ENCODE peak calls at places on chromosomes 2 and 18, in eight cellular contexts. One of them, this sample, is unnamed.

GRCh38 chr18:47461977-47462376 is 210.5 kb upstream of the SKOR2 start:
- DNase-seq in stimulated activated CD8-positive, alpha-beta memory T cell treated with anti-CD3 and anti-CD28 coated beads, Interleukin-2, amount 100 ng/mL, for 1 hour: no peak
- DNase-seq in EL: no peak
- DNase-seq in Calu3: no peak
- DNase-seq in G401: no peak
- DNase-seq in HTR-8/SVneo: no peak
- DNase-seq in C1 segment of cervical spinal cord: no peak
- DNase-seq in H9: no peak
- DNase-seq in this sample: no peak

GRCh38 chr2:127405252-127405605 is 13.0 kb upstream of the PROC start:
- DNase-seq in H9: no peak
- DNase-seq in C1 segment of cervical spinal cord: no peak
- DNase-seq in HTR-8/SVneo: no peak
- DNase-seq in Calu3: no peak
- DNase-seq in G401: no peak
- DNase-seq in stimulated activated CD8-positive, alpha-beta memory T cell treated with anti-CD3 and anti-CD28 coated beads, Interleukin-2, amount 100 ng/mL, for 1 hour: no peak
- DNase-seq in EL: no peak
- DNase-seq in this sample: no peak

GRCh38 chr18:47981320-47981719 is 50.9 kb upstream of the SMAD2 start:
- DNase-seq in C1 segment of cervical spinal cord: no peak
- DNase-seq in EL: no peak
- DNase-seq in Calu3: no peak
- DNase-seq in G401: no peak
- DNase-seq in stimulated activated CD8-positive, alpha-beta memory T cell treated with anti-CD3 and anti-CD28 coated beads, Interleukin-2, amount 100 ng/mL, for 1 hour: no peak
- DNase-seq in H9: no peak
- DNase-seq in HTR-8/SVneo: no peak
- DNase-seq in this sample: no peak

GRCh38 chr2:117942958-117943672 is 70.8 kb downstream of the CCDC93 start:
- DNase-seq in Calu3: no peak
- DNase-seq in H9: no peak
- DNase-seq in C1 segment of cervical spinal cord: no peak
- DNase-seq in HTR-8/SVneo: no peak
- DNase-seq in G401: no peak
- DNase-seq in EL: peak; percentile 81
- DNase-seq in stimulated activated CD8-positive, alpha-beta memory T cell treated with anti-CD3 and anti-CD28 coated beads, Interleukin-2, amount 100 ng/mL, for 1 hour: no peak
- DNase-seq in this sample: no peak

GRCh38 chr18:9530226-9531009 is 55.1 kb downstream of the RALBP1 start:
- DNase-seq in HTR-8/SVneo: no peak
- DNase-seq in stimulated activated CD8-positive, alpha-beta memory T cell treated with anti-CD3 and anti-CD28 coated beads, Interleukin-2, amount 100 ng/mL, for 1 hour: no peak
- DNase-seq in G401: no peak
- DNase-seq in EL: no peak
- DNase-seq in H9: no peak
- DNase-seq in Calu3: no peak
- DNase-seq in C1 segment of cervical spinal cord: no peak
- DNase-seq in this sample: no peak

GRCh38 chr2:151796774-151797173 is 31.4 kb downstream of the ARL5A start:
- DNase-seq in G401: no peak
- DNase-seq in EL: no peak
- DNase-seq in HTR-8/SVneo: no peak
- DNase-seq in stimulated activated CD8-positive, alpha-beta memory T cell treated with anti-CD3 and anti-CD28 coated beads, Interleukin-2, amount 100 ng/mL, for 1 hour: no peak
- DNase-seq in H9: no peak
- DNase-seq in C1 segment of cervical spinal cord: no peak
- DNase-seq in Calu3: no peak
- DNase-seq in this sample: no peak

GRCh38 chr2:183927367-183928355 is 670.7 kb upstream of the ZNF804A start:
- DNase-seq in C1 segment of cervical spinal cord: no peak
- DNase-seq in G401: no peak
- DNase-seq in HTR-8/SVneo: peak; percentile 15
- DNase-seq in H9: no peak
- DNase-seq in Calu3: no peak
- DNase-seq in EL: peak; percentile 83
- DNase-seq in stimulated activated CD8-positive, alpha-beta memory T cell treated with anti-CD3 and anti-CD28 coated beads, Interleukin-2, amount 100 ng/mL, for 1 hour: no peak
- DNase-seq in this sample: peak; percentile 12

GRCh38 chr2:118177318-118177717 is 89.0 kb downstream of the INSIG2 start:
- DNase-seq in EL: no peak
- DNase-seq in stimulated activated CD8-positive, alpha-beta memory T cell treated with anti-CD3 and anti-CD28 coated beads, Interleukin-2, amount 100 ng/mL, for 1 hour: no peak
- DNase-seq in C1 segment of cervical spinal cord: no peak
- DNase-seq in HTR-8/SVneo: no peak
- DNase-seq in Calu3: no peak
- DNase-seq in H9: no peak
- DNase-seq in G401: no peak
- DNase-seq in this sample: no peak

GRCh38 chr2:234550511-234551107 is 53.7 kb upstream of the ARL4C start:
- DNase-seq in G401: peak; percentile 71
- DNase-seq in Calu3: peak; percentile 63
- DNase-seq in H9: peak; percentile 82
- DNase-seq in C1 segment of cervical spinal cord: peak; percentile 17
- DNase-seq in EL: peak; percentile 81
- DNase-seq in stimulated activated CD8-positive, alpha-beta memory T cell treated with anti-CD3 and anti-CD28 coated beads, Interleukin-2, amount 100 ng/mL, for 1 hour: no peak
- DNase-seq in HTR-8/SVneo: peak; percentile 77
- DNase-seq in this sample: peak; percentile 64

This sample was measured in tibial nerve.